ENCODE peak calls at places on chromosomes 5 and 9, in six cellular contexts. One of them, this sample, is unnamed.

GRCh38 chr5:95900383-95900958 is 61.2 kb downstream of the ELL2 start:
- DNase-seq in CD8-positive, alpha-beta T cell: no peak
- DNase-seq in K562: no peak
- DNase-seq in thyroid gland: peak
- DNase-seq in ovary: no peak
- DNase-seq in fibroblast of the aortic adventitia: peak
- DNase-seq in this sample: no peak

GRCh38 chr9:27943544-27943943 is 370.3 kb upstream of the C9orf72 start:
- DNase-seq in K562: no peak
- DNase-seq in thyroid gland: no peak
- DNase-seq in ovary: no peak
- DNase-seq in CD8-positive, alpha-beta T cell: no peak
- DNase-seq in fibroblast of the aortic adventitia: no peak
- DNase-seq in this sample: no peak

GRCh38 chr5:155919125-155919524 is 407.8 kb upstream of the SGCD start:
- DNase-seq in ovary: no peak
- DNase-seq in CD8-positive, alpha-beta T cell: no peak
- DNase-seq in K562: no peak
- DNase-seq in fibroblast of the aortic adventitia: no peak
- DNase-seq in thyroid gland: no peak
- DNase-seq in this sample: no peak

GRCh38 chr5:148833122-148833521 is 6.7 kb downstream of the ADRB2 start:
- DNase-seq in K562: no peak
- DNase-seq in thyroid gland: no peak
- DNase-seq in ovary: no peak
- DNase-seq in CD8-positive, alpha-beta T cell: no peak
- DNase-seq in fibroblast of the aortic adventitia: no peak
- DNase-seq in this sample: no peak

GRCh38 chr9:12640021-12640587 is 53.1 kb upstream of the TYRP1 start:
- DNase-seq in fibroblast of the aortic adventitia: peak
- DNase-seq in CD8-positive, alpha-beta T cell: no peak
- DNase-seq in thyroid gland: no peak
- DNase-seq in K562: no peak
- DNase-seq in ovary: no peak
- DNase-seq in this sample: no peak

GRCh38 chr9:34219421-34219820 is 40.6 kb downstream of the UBAP1 start:
- DNase-seq in thyroid gland: no peak
- DNase-seq in fibroblast of the aortic adventitia: no peak
- DNase-seq in ovary: no peak
- DNase-seq in K562: no peak
- DNase-seq in CD8-positive, alpha-beta T cell: no peak
- DNase-seq in this sample: no peak

GRCh38 chr9:6197330-6197729 is 18.3 kb upstream of the IL33 start:
- DNase-seq in fibroblast of the aortic adventitia: peak
- DNase-seq in thyroid gland: peak
- DNase-seq in K562: no peak
- DNase-seq in ovary: no peak
- DNase-seq in CD8-positive, alpha-beta T cell: no peak
- DNase-seq in this sample: no peak

GRCh38 chr5:80466669-80467485 is 21.0 kb upstream of the FAM151B start:
- DNase-seq in K562: no peak
- DNase-seq in fibroblast of the aortic adventitia: peak
- DNase-seq in CD8-positive, alpha-beta T cell: no peak
- DNase-seq in ovary: no peak
- DNase-seq in thyroid gland: no peak
- DNase-seq in this sample: no peak

GRCh38 chr9:80932181-80932580 is 757.2 kb downstream of the TLE1 start:
- DNase-seq in fibroblast of the aortic adventitia: no peak
- DNase-seq in thyroid gland: no peak
- DNase-seq in ovary: no peak
- DNase-seq in K562: no peak
- DNase-seq in CD8-positive, alpha-beta T cell: no peak
- DNase-seq in this sample: no peak

GRCh38 chr9:70563010-70563409 is 148.6 kb upstream of the KLF9 start:
- DNase-seq in fibroblast of the aortic adventitia: no peak
- DNase-seq in K562: no peak
- DNase-seq in ovary: no peak
- DNase-seq in CD8-positive, alpha-beta T cell: no peak
- DNase-seq in thyroid gland: no peak
- DNase-seq in this sample: no peak

GRCh38 chr9:129242971-129243561 is 65.0 kb upstream of the IER5L start:
- DNase-seq in thyroid gland: peak
- DNase-seq in CD8-positive, alpha-beta T cell: no peak
- DNase-seq in ovary: no peak
- DNase-seq in K562: no peak
- DNase-seq in fibroblast of the aortic adventitia: peak
- DNase-seq in this sample: peak

GRCh38 chr5:32928761-32929160 is 217.6 kb downstream of the NPR3 start:
- DNase-seq in ovary: no peak
- DNase-seq in CD8-positive, alpha-beta T cell: no peak
- DNase-seq in K562: no peak
- DNase-seq in fibroblast of the aortic adventitia: no peak
- DNase-seq in thyroid gland: no peak
- DNase-seq in this sample: no peak

GRCh38 chr5:6302684-6303083 is 75.7 kb downstream of the MED10 start:
- DNase-seq in thyroid gland: no peak
- DNase-seq in CD8-positive, alpha-beta T cell: no peak
- DNase-seq in fibroblast of the aortic adventitia: no peak
- DNase-seq in K562: no peak
- DNase-seq in ovary: no peak
- DNase-seq in this sample: no peak

DNA sequence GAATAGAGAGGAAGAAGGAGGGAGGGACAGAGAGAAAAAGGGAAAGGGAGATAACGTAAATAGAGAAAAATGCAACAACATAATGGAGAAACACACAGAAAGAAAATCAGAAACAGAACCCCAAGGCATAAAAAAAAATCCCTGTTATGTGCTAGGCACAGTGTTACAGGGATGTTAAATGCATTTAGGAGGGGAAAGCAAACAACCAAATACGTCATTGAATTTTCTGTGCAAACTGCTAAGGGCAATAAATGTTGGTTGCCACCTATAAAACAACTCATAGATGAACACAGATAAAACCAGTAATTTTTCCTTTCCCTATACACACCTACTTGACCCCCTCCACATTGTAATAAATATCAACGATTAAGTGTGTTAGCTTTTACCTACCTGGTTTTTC is 51.3 kb upstream of the ASTN2 start:
- DNase-seq in K562: no peak
- DNase-seq in fibroblast of the aortic adventitia: no peak
- DNase-seq in CD8-positive, alpha-beta T cell: no peak
- DNase-seq in thyroid gland: no peak
- DNase-seq in ovary: no peak
- DNase-seq in this sample: no peak
- TF ChIP-seq CTCF in K562: no peak
- TF ChIP-seq CTCF in fibroblast of the aortic adventitia: no peak
- TF ChIP-seq CTCF in CD8-positive, alpha-beta T cell: no peak
- TF ChIP-seq CTCF in thyroid gland: no peak
- TF ChIP-seq CTCF in ovary: no peak
- TF ChIP-seq CTCF in this sample: no peak

GRCh38 chr9:124390812-124391658 is 24.2 kb downstream of the PSMB7 start:
- DNase-seq in thyroid gland: no peak
- DNase-seq in fibroblast of the aortic adventitia: peak
- DNase-seq in ovary: no peak
- DNase-seq in K562: no peak
- DNase-seq in CD8-positive, alpha-beta T cell: no peak
- DNase-seq in this sample: no peak

GRCh38 chr9:124394167-124394566 is 21.1 kb downstream of the PSMB7 start:
- DNase-seq in thyroid gland: no peak
- DNase-seq in fibroblast of the aortic adventitia: no peak
- DNase-seq in ovary: no peak
- DNase-seq in CD8-positive, alpha-beta T cell: no peak
- DNase-seq in K562: no peak
- DNase-seq in this sample: no peak

GRCh38 chr9:124392254-124392653 is 23.0 kb downstream of the PSMB7 start:
- DNase-seq in ovary: no peak
- DNase-seq in CD8-positive, alpha-beta T cell: no peak
- DNase-seq in K562: no peak
- DNase-seq in thyroid gland: no peak
- DNase-seq in fibroblast of the aortic adventitia: no peak
- DNase-seq in this sample: no peak

GRCh38 chr9:124394596-124394995 is 20.6 kb downstream of the PSMB7 start:
- DNase-seq in K562: no peak
- DNase-seq in fibroblast of the aortic adventitia: no peak
- DNase-seq in thyroid gland: no peak
- DNase-seq in CD8-positive, alpha-beta T cell: no peak
- DNase-seq in ovary: no peak
- DNase-seq in this sample: no peak

DNA sequence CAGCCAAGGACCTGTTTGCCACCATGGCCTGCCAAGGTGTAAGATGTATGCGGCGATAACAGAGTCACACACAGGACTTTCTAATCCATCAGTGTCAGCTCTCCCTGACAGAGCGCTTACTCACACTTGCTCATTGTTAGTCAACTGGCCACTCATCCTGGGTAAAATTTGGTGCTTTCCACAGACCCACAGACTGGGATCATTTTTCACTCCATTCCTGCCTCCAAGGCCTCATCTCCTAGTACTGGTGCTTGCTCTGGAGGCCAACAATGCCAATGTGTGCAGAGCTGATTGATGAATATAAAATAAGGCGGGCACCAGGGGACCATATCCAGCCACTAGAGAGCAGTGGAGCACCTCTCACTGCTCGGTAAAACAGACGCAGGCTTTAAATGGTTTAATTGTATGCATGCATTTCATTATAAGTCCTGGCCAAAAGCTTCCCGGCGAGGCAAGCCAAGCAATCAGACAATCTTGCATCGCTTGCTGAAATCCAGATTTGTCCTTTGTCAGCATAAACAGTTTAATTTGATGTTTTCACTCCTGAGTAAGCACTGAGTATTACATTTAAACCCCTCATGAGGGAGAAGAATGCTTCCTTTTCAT is 22.3 kb downstream of the PSMB7 start:
- DNase-seq in ovary: no peak
- DNase-seq in K562: peak
- DNase-seq in CD8-positive, alpha-beta T cell: no peak
- DNase-seq in fibroblast of the aortic adventitia: peak
- DNase-seq in thyroid gland: no peak
- DNase-seq in this sample: no peak
- TF ChIP-seq CTCF in ovary: no peak
- TF ChIP-seq CTCF in K562: peak
- TF ChIP-seq CTCF in CD8-positive, alpha-beta T cell: no peak
- TF ChIP-seq CTCF in fibroblast of the aortic adventitia: peak
- TF ChIP-seq CTCF in thyroid gland: no peak
- TF ChIP-seq CTCF in this sample: peak

GRCh38 chr5:34903260-34903659 is 12.0 kb downstream of the RAD1 start:
- DNase-seq in thyroid gland: no peak
- DNase-seq in CD8-positive, alpha-beta T cell: no peak
- DNase-seq in K562: no peak
- DNase-seq in ovary: no peak
- DNase-seq in fibroblast of the aortic adventitia: no peak
- DNase-seq in this sample: no peak

GRCh38 chr5:34900660-34901059 is 14.6 kb downstream of the RAD1 start:
- DNase-seq in fibroblast of the aortic adventitia: no peak
- DNase-seq in thyroid gland: no peak
- DNase-seq in K562: no peak
- DNase-seq in ovary: no peak
- DNase-seq in CD8-positive, alpha-beta T cell: no peak
- DNase-seq in this sample: no peak

GRCh38 chr5:34905564-34905963 is 9.7 kb downstream of the RAD1 start:
- DNase-seq in K562: peak
- DNase-seq in fibroblast of the aortic adventitia: peak
- DNase-seq in ovary: no peak
- DNase-seq in CD8-positive, alpha-beta T cell: no peak
- DNase-seq in thyroid gland: no peak
- DNase-seq in this sample: no peak
- TF ChIP-seq CTCF in K562: peak
- TF ChIP-seq CTCF in fibroblast of the aortic adventitia: peak
- TF ChIP-seq CTCF in ovary: no peak
- TF ChIP-seq CTCF in CD8-positive, alpha-beta T cell: no peak
- TF ChIP-seq CTCF in thyroid gland: no peak
- TF ChIP-seq CTCF in this sample: peak

GRCh38 chr5:81788271-81788670 is 37.4 kb upstream of the SSBP2 start:
- DNase-seq in CD8-positive, alpha-beta T cell: no peak
- DNase-seq in K562: no peak
- DNase-seq in fibroblast of the aortic adventitia: no peak
- DNase-seq in thyroid gland: no peak
- DNase-seq in ovary: no peak
- DNase-seq in this sample: no peak
- TF ChIP-seq CTCF in CD8-positive, alpha-beta T cell: no peak
- TF ChIP-seq CTCF in K562: no peak
- TF ChIP-seq CTCF in fibroblast of the aortic adventitia: no peak
- TF ChIP-seq CTCF in thyroid gland: no peak
- TF ChIP-seq CTCF in ovary: no peak
- TF ChIP-seq CTCF in this sample: no peak